ENCODE peak calls at places on chromosomes 11 and 22, in nine cellular contexts. One of them, this sample, is unnamed.
A peak's percentile ranks its signal among the peaks of the same experiment; 100 is the strongest.

GRCh38 chr11:106160494-106160893 is 83.0 kb downstream of the AASDHPPT start:
- DNase-seq in CD8-positive, alpha-beta T cell: no peak
- DNase-seq in choroid plexus epithelial cell: peak; percentile 5
- DNase-seq in neural crest cell: no peak
- DNase-seq in adrenal gland: no peak
- DNase-seq in fibroblast of pulmonary artery: no peak
- DNase-seq in neural progenitor cell: no peak
- DNase-seq in Calu3: no peak
- DNase-seq in heart right ventricle: no peak
- DNase-seq in this sample: no peak

GRCh38 chr11:134656861-134657540 is 245.0 kb upstream of the B3GAT1 start:
- DNase-seq in fibroblast of pulmonary artery: no peak
- DNase-seq in CD8-positive, alpha-beta T cell: peak; percentile 48
- DNase-seq in adrenal gland: peak; percentile 5
- DNase-seq in neural crest cell: no peak
- DNase-seq in heart right ventricle: peak; percentile 1
- DNase-seq in choroid plexus epithelial cell: no peak
- DNase-seq in neural progenitor cell: no peak
- DNase-seq in Calu3: no peak
- DNase-seq in this sample: no peak

GRCh38 chr11:44575288-44575672 is 9.8 kb downstream of the CD82 start:
- DNase-seq in neural progenitor cell: no peak
- DNase-seq in adrenal gland: no peak
- DNase-seq in choroid plexus epithelial cell: peak; percentile 47
- DNase-seq in Calu3: no peak
- DNase-seq in neural crest cell: no peak
- DNase-seq in fibroblast of pulmonary artery: no peak
- DNase-seq in heart right ventricle: no peak
- DNase-seq in CD8-positive, alpha-beta T cell: no peak
- DNase-seq in this sample: no peak

GRCh38 chr11:97890466-97890865 is 1130.3 kb upstream of the CNTN5 start:
- DNase-seq in fibroblast of pulmonary artery: no peak
- DNase-seq in CD8-positive, alpha-beta T cell: no peak
- DNase-seq in Calu3: no peak
- DNase-seq in choroid plexus epithelial cell: no peak
- DNase-seq in adrenal gland: no peak
- DNase-seq in heart right ventricle: no peak
- DNase-seq in neural progenitor cell: no peak
- DNase-seq in neural crest cell: no peak
- DNase-seq in this sample: no peak

GRCh38 chr11:18106688-18107087 is 806 bp upstream of the SAAL1 start:
- DNase-seq in neural crest cell: no peak
- DNase-seq in fibroblast of pulmonary artery: no peak
- DNase-seq in neural progenitor cell: no peak
- DNase-seq in Calu3: no peak
- DNase-seq in heart right ventricle: no peak
- DNase-seq in choroid plexus epithelial cell: no peak
- DNase-seq in adrenal gland: no peak
- DNase-seq in CD8-positive, alpha-beta T cell: no peak
- DNase-seq in this sample: no peak

GRCh38 chr22:24244144-24244787 is 616 bp downstream of the GGT5 start:
- DNase-seq in heart right ventricle: no peak
- DNase-seq in neural progenitor cell: no peak
- DNase-seq in neural crest cell: no peak
- DNase-seq in Calu3: no peak
- DNase-seq in adrenal gland: no peak
- DNase-seq in fibroblast of pulmonary artery: peak; percentile 88
- DNase-seq in choroid plexus epithelial cell: peak; percentile 81
- DNase-seq in CD8-positive, alpha-beta T cell: no peak
- DNase-seq in this sample: no peak

GRCh38 chr11:115739878-115740277 is 235.7 kb upstream of the CADM1 start:
- DNase-seq in fibroblast of pulmonary artery: no peak
- DNase-seq in neural progenitor cell: no peak
- DNase-seq in adrenal gland: no peak
- DNase-seq in Calu3: no peak
- DNase-seq in CD8-positive, alpha-beta T cell: no peak
- DNase-seq in neural crest cell: no peak
- DNase-seq in choroid plexus epithelial cell: no peak
- DNase-seq in heart right ventricle: no peak
- DNase-seq in this sample: no peak

GRCh38 chr11:96307748-96308133 is 35.3 kb downstream of the MAML2 start:
- DNase-seq in fibroblast of pulmonary artery: peak; percentile 90
- DNase-seq in choroid plexus epithelial cell: peak; percentile 81
- DNase-seq in Calu3: no peak
- DNase-seq in heart right ventricle: no peak
- DNase-seq in adrenal gland: no peak
- DNase-seq in CD8-positive, alpha-beta T cell: no peak
- DNase-seq in neural crest cell: no peak
- DNase-seq in neural progenitor cell: no peak
- DNase-seq in this sample: no peak

GRCh38 chr11:17152306-17152705 is 55.5 kb downstream of the PIK3C2A start:
- DNase-seq in heart right ventricle: no peak
- DNase-seq in CD8-positive, alpha-beta T cell: no peak
- DNase-seq in choroid plexus epithelial cell: no peak
- DNase-seq in neural progenitor cell: no peak
- DNase-seq in adrenal gland: no peak
- DNase-seq in neural crest cell: no peak
- DNase-seq in Calu3: no peak
- DNase-seq in fibroblast of pulmonary artery: no peak
- DNase-seq in this sample: no peak

GRCh38 chr11:110525883-110526282 is 96.1 kb downstream of the FDX1 start:
- DNase-seq in Calu3: no peak
- DNase-seq in neural crest cell: no peak
- DNase-seq in CD8-positive, alpha-beta T cell: no peak
- DNase-seq in choroid plexus epithelial cell: peak; percentile 80
- DNase-seq in neural progenitor cell: no peak
- DNase-seq in fibroblast of pulmonary artery: peak; percentile 29
- DNase-seq in heart right ventricle: no peak
- DNase-seq in adrenal gland: no peak
- DNase-seq in this sample: no peak

GRCh38 chr11:729492-730074 is 17.7 kb upstream of the TALDO1 start:
- DNase-seq in neural progenitor cell: no peak
- DNase-seq in fibroblast of pulmonary artery: no peak
- DNase-seq in CD8-positive, alpha-beta T cell: no peak
- DNase-seq in heart right ventricle: no peak
- DNase-seq in neural crest cell: no peak
- DNase-seq in choroid plexus epithelial cell: no peak
- DNase-seq in adrenal gland: no peak
- DNase-seq in Calu3: no peak
- DNase-seq in this sample: no peak

GRCh38 chr11:91932151-91932821 is 292.3 kb upstream of the FAT3 start:
- DNase-seq in neural crest cell: no peak
- DNase-seq in neural progenitor cell: no peak
- DNase-seq in CD8-positive, alpha-beta T cell: no peak
- DNase-seq in heart right ventricle: no peak
- DNase-seq in choroid plexus epithelial cell: no peak
- DNase-seq in adrenal gland: no peak
- DNase-seq in fibroblast of pulmonary artery: no peak
- DNase-seq in Calu3: no peak
- DNase-seq in this sample: no peak

GRCh38 chr11:86116386-86116726 is 47.5 kb upstream of the PICALM start:
- DNase-seq in CD8-positive, alpha-beta T cell: peak; percentile 23
- DNase-seq in choroid plexus epithelial cell: peak; percentile 81
- DNase-seq in neural progenitor cell: no peak
- DNase-seq in adrenal gland: no peak
- DNase-seq in neural crest cell: no peak
- DNase-seq in Calu3: peak; percentile 23
- DNase-seq in fibroblast of pulmonary artery: peak; percentile 70
- DNase-seq in heart right ventricle: no peak
- DNase-seq in this sample: no peak

GRCh38 chr11:92796744-92797143 is 172.7 kb upstream of the MTNR1B start:
- DNase-seq in Calu3: no peak
- DNase-seq in fibroblast of pulmonary artery: no peak
- DNase-seq in neural crest cell: no peak
- DNase-seq in adrenal gland: no peak
- DNase-seq in choroid plexus epithelial cell: no peak
- DNase-seq in heart right ventricle: no peak
- DNase-seq in neural progenitor cell: no peak
- DNase-seq in CD8-positive, alpha-beta T cell: no peak
- DNase-seq in this sample: no peak

GRCh38 chr11:47887910-47888569 is 39.9 kb upstream of the NUP160 start:
- DNase-seq in adrenal gland: no peak
- DNase-seq in neural crest cell: no peak
- DNase-seq in Calu3: no peak
- DNase-seq in neural progenitor cell: no peak
- DNase-seq in fibroblast of pulmonary artery: no peak
- DNase-seq in heart right ventricle: no peak
- DNase-seq in CD8-positive, alpha-beta T cell: no peak
- DNase-seq in choroid plexus epithelial cell: no peak
- DNase-seq in this sample: no peak

GRCh38 chr22:20239063-20239950 is 28.8 kb downstream of the RTN4R start:
- DNase-seq in choroid plexus epithelial cell: no peak
- DNase-seq in adrenal gland: no peak
- DNase-seq in heart right ventricle: peak; percentile 68
- DNase-seq in fibroblast of pulmonary artery: peak; percentile 34
- DNase-seq in Calu3: no peak
- DNase-seq in CD8-positive, alpha-beta T cell: peak; percentile 46
- DNase-seq in neural progenitor cell: no peak
- DNase-seq in neural crest cell: no peak
- DNase-seq in this sample: no peak

GRCh38 chr22:20240900-20241299 is 27.2 kb downstream of the RTN4R start:
- DNase-seq in CD8-positive, alpha-beta T cell: no peak
- DNase-seq in neural crest cell: no peak
- DNase-seq in Calu3: no peak
- DNase-seq in adrenal gland: no peak
- DNase-seq in fibroblast of pulmonary artery: no peak
- DNase-seq in choroid plexus epithelial cell: no peak
- DNase-seq in neural progenitor cell: no peak
- DNase-seq in heart right ventricle: no peak
- DNase-seq in this sample: no peak

GRCh38 chr22:20239951-20240773 is 28.0 kb downstream of the RTN4R start:
- DNase-seq in choroid plexus epithelial cell: peak; percentile 17
- DNase-seq in fibroblast of pulmonary artery: peak; percentile 39
- DNase-seq in CD8-positive, alpha-beta T cell: no peak
- DNase-seq in Calu3: no peak
- DNase-seq in adrenal gland: no peak
- DNase-seq in neural crest cell: peak; percentile 46
- DNase-seq in neural progenitor cell: peak; percentile 52
- DNase-seq in heart right ventricle: peak; percentile 78
- DNase-seq in this sample: no peak

GRCh38 chr22:20237480-20238440 is 30.4 kb downstream of the RTN4R start:
- DNase-seq in Calu3: no peak
- DNase-seq in neural crest cell: no peak
- DNase-seq in CD8-positive, alpha-beta T cell: peak; percentile 73
- DNase-seq in adrenal gland: no peak
- DNase-seq in heart right ventricle: no peak
- DNase-seq in fibroblast of pulmonary artery: no peak
- DNase-seq in neural progenitor cell: no peak
- DNase-seq in choroid plexus epithelial cell: no peak
- DNase-seq in this sample: no peak

GRCh38 chr22:20238567-20239062 is 29.5 kb downstream of the RTN4R start:
- DNase-seq in CD8-positive, alpha-beta T cell: peak; percentile 56
- DNase-seq in heart right ventricle: peak; percentile 53
- DNase-seq in neural crest cell: peak; percentile 36
- DNase-seq in choroid plexus epithelial cell: peak; percentile 5
- DNase-seq in neural progenitor cell: peak; percentile 85
- DNase-seq in Calu3: peak; percentile 82
- DNase-seq in adrenal gland: no peak
- DNase-seq in fibroblast of pulmonary artery: no peak
- DNase-seq in this sample: peak; percentile 98
- TF ChIP-seq CTCF in CD8-positive, alpha-beta T cell: no peak
- TF ChIP-seq CTCF in heart right ventricle: peak; percentile 58
- TF ChIP-seq CTCF in neural crest cell: peak; percentile 63
- TF ChIP-seq CTCF in choroid plexus epithelial cell: peak; percentile 46
- TF ChIP-seq CTCF in neural progenitor cell: peak; percentile 75
- TF ChIP-seq CTCF in Calu3: no peak
- TF ChIP-seq CTCF in adrenal gland: peak; percentile 25
- TF ChIP-seq CTCF in fibroblast of pulmonary artery: peak; percentile 29
- TF ChIP-seq CTCF in this sample: peak; percentile 50

GRCh38 chr11:12362857-12363256 is 14.5 kb upstream of the PARVA start:
- DNase-seq in CD8-positive, alpha-beta T cell: no peak
- DNase-seq in neural progenitor cell: no peak
- DNase-seq in fibroblast of pulmonary artery: no peak
- DNase-seq in adrenal gland: no peak
- DNase-seq in Calu3: no peak
- DNase-seq in neural crest cell: no peak
- DNase-seq in heart right ventricle: no peak
- DNase-seq in choroid plexus epithelial cell: no peak
- DNase-seq in this sample: no peak
- TF ChIP-seq CTCF in CD8-positive, alpha-beta T cell: no peak
- TF ChIP-seq CTCF in neural progenitor cell: no peak
- TF ChIP-seq CTCF in fibroblast of pulmonary artery: no peak
- TF ChIP-seq CTCF in adrenal gland: no peak
- TF ChIP-seq CTCF in Calu3: no peak
- TF ChIP-seq CTCF in neural crest cell: no peak
- TF ChIP-seq CTCF in heart right ventricle: no peak
- TF ChIP-seq CTCF in choroid plexus epithelial cell: no peak
- TF ChIP-seq CTCF in this sample: no peak

DNA sequence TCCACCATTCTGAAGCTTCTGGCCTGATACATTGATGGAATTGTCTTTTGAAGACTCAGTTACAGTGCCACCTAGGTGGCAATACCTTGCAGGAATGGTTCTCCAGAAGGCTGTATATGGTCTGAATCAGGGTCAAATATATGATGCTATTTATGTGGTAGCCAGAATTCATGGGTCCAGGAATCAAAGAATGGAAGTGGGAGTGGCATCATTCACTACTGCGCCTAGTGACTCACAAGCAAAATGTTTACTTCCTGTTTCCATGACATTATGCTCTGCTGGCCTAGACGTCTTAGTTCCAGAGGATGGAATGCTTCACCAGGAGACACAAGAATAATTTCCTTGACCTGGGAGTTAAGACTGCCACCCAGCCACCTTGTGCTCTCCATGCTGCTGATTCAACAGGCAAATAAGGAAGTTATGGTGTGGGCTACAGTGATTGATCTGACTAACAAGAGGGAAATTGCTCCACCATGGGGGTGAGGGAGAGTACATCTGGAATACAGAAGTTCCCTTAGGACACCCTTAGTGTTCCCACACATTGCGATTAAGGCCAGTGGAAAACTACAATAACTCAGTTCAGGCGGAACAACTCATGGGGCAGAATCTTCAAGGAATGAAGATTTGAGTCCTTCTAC is 491.8 kb downstream of the ETS1 start:
- DNase-seq in neural crest cell: no peak
- DNase-seq in adrenal gland: no peak
- DNase-seq in fibroblast of pulmonary artery: peak; percentile 94
- DNase-seq in neural progenitor cell: no peak
- DNase-seq in Calu3: peak; percentile 20
- DNase-seq in heart right ventricle: peak; percentile 5
- DNase-seq in CD8-positive, alpha-beta T cell: no peak
- DNase-seq in choroid plexus epithelial cell: peak; percentile 91
- DNase-seq in this sample: no peak
- TF ChIP-seq CTCF in neural crest cell: no peak
- TF ChIP-seq CTCF in adrenal gland: no peak
- TF ChIP-seq CTCF in fibroblast of pulmonary artery: peak; percentile 19
- TF ChIP-seq CTCF in neural progenitor cell: no peak
- TF ChIP-seq CTCF in Calu3: no peak
- TF ChIP-seq CTCF in heart right ventricle: no peak
- TF ChIP-seq CTCF in CD8-positive, alpha-beta T cell: no peak
- TF ChIP-seq CTCF in choroid plexus epithelial cell: no peak
- TF ChIP-seq CTCF in this sample: no peak

DNA sequence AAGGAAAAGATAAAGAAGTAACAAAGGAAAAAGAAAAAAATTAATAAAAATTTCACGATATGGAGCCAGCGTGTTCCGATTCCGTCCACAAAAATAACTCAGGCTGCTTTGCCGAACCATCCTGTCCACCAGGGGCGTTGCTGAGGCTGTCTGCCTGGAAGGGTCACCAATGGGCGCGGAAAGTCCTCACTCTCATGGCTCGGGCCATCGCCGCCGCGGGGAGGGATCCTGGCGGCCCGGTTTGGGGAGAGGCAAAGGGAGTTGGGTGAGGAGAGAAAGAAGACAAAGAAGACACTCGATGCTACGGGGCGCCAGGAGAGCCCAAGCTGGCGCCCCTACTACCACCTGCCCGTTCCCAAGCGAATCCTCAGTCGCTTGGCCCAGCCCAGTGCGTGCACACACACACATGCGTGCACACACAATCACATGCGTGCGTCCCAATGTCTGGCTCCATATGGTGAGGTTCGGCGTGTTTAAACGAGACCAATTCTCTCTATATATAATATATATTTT is 5.6 kb upstream of the PYGM start:
- DNase-seq in heart right ventricle: no peak
- DNase-seq in fibroblast of pulmonary artery: no peak
- DNase-seq in neural crest cell: no peak
- DNase-seq in Calu3: no peak
- DNase-seq in neural progenitor cell: peak; percentile 45
- DNase-seq in adrenal gland: peak; percentile 31
- DNase-seq in choroid plexus epithelial cell: no peak
- DNase-seq in CD8-positive, alpha-beta T cell: no peak
- DNase-seq in this sample: no peak
- TF ChIP-seq CTCF in heart right ventricle: no peak
- TF ChIP-seq CTCF in fibroblast of pulmonary artery: peak; percentile 14
- TF ChIP-seq CTCF in neural crest cell: peak; percentile 39
- TF ChIP-seq CTCF in Calu3: no peak
- TF ChIP-seq CTCF in neural progenitor cell: peak; percentile 45
- TF ChIP-seq CTCF in adrenal gland: no peak
- TF ChIP-seq CTCF in choroid plexus epithelial cell: peak; percentile 47
- TF ChIP-seq CTCF in CD8-positive, alpha-beta T cell: no peak
- TF ChIP-seq CTCF in this sample: no peak